ENCODE peak calls at places on chromosomes 13 and 19, in nine cellular contexts. M, U, H, R, Y, K, E, S and J are unnamed samples.

GRCh38 chr19:55460670-55461258 is 678 bp downstream of the ISOC2 start:
- DNase-seq in E (peak; percentile 45), H (peak; percentile 96), K (peak; percentile 78), U (peak; percentile 86), S (peak; percentile 74), R (no peak), Y (no peak), M (no peak), J (peak; percentile 52)

GRCh38 chr19:38596057-38596981 is 21.4 kb downstream of the MAP4K1 start:
- DNase-seq in U (peak; percentile 88), M (no peak), Y (no peak), H (peak; percentile 16), E (no peak), K (no peak), R (peak; percentile 21), S (no peak), J (peak; percentile 48)

GRCh38 chr19:45141203-45141900 is 19.4 kb downstream of the NKPD1 start:
- DNase-seq in E (no peak), M (no peak), U (no peak), K (no peak), R (no peak), H (no peak), Y (no peak), S (no peak), J (no peak)

GRCh38 chr13:71525004-71525403 is 342.0 kb downstream of the DACH1 start:
- DNase-seq in K (no peak), Y (no peak), H (no peak), U (no peak), M (no peak), S (no peak), R (no peak), E (no peak), J (no peak)

GRCh38 chr13:55497486-55497885 is 1643.2 kb upstream of the PRR20A start:
- DNase-seq in S (no peak), H (no peak), R (no peak), E (no peak), U (no peak), M (no peak), K (peak; percentile 2), Y (no peak), J (no peak)

GRCh38 chr13:50691682-50692263 is 151.7 kb downstream of the DLEU7 start:
- DNase-seq in M (no peak), E (no peak), S (no peak), K (peak; percentile 73), Y (no peak), R (no peak), U (peak; percentile 81), H (no peak), J (no peak)

GRCh38 chr13:93784191-93784590 is 557.6 kb downstream of the GPC6 start:
- DNase-seq in S (no peak), U (no peak), Y (no peak), E (no peak), R (no peak), H (no peak), K (no peak), M (no peak), J (no peak)

GRCh38 chr13:92769064-92769463 is 457.5 kb upstream of the GPC6 start:
- DNase-seq in K (no peak), S (peak; percentile 4), M (no peak), E (no peak), Y (no peak), U (peak; percentile 54), R (no peak), H (peak; percentile 65), J (no peak)

GRCh38 chr13:33446821-33447481 is 161.4 kb upstream of the STARD13 start:
- DNase-seq in U (peak; percentile 13), E (no peak), K (peak; percentile 65), H (no peak), Y (no peak), R (no peak), S (no peak), M (no peak), J (peak; percentile 81)

GRCh38 chr19:18317998-18318800 is 4.7 kb downstream of the LSM4 start:
- DNase-seq in H (no peak), K (no peak), E (no peak), U (no peak), S (no peak), R (no peak), M (no peak), Y (peak; percentile 31), J (no peak)

GRCh38 chr13:95924389-95924994 is 128.7 kb downstream of the UGGT2 start:
- DNase-seq in E (no peak), Y (no peak), H (peak; percentile 88), U (peak; percentile 27), S (peak; percentile 86), K (peak; percentile 51), R (no peak), M (no peak), J (peak; percentile 91)

GRCh38 chr19:12202250-12202649 is 39.4 kb downstream of the ZNF136 start:
- DNase-seq in H (peak; percentile 10), Y (peak; percentile 27), S (no peak), M (peak; percentile 45), R (no peak), U (peak; percentile 9), K (no peak), E (no peak), J (peak; percentile 15)

GRCh38 chr19:4873930-4874329 is 6.5 kb upstream of the PLIN3 start:
- DNase-seq in R (no peak), Y (no peak), M (no peak), H (no peak), S (no peak), U (no peak), K (no peak), E (no peak), J (no peak)